ENCODE peak calls at places on chromosome 10, in four cellular contexts. S is adrenal gland, A is fibroblast of mammary gland, D is left ventricle myocardium inferior. R is an unnamed sample.

GRCh38 chr10:131983780-131984179 is 2.1 kb upstream of the BNIP3 start:
- DNase-seq in A (peak), S (no peak), D (no peak), R (peak)

GRCh38 chr10:30396282-30396681 is 37.7 kb upstream of the MAP3K8 start:
- DNase-seq in D (no peak), A (no peak), S (no peak), R (no peak)

GRCh38 chr10:90799172-90799571 is 58.7 kb downstream of the HTR7 start:
- DNase-seq in A (no peak), S (no peak), D (no peak), R (no peak)

GRCh38 chr10:108230478-108231170 is 1066.1 kb upstream of the SORCS1 start:
- DNase-seq in D (no peak), S (no peak), A (no peak), R (no peak)

GRCh38 chr10:79055100-79055782 is 13.5 kb upstream of the ZMIZ1 start:
- DNase-seq in D (no peak), A (no peak), S (no peak), R (no peak)

GRCh38 chr10:70597856-70598815 is 4.4 kb downstream of the PRF1 start:
- DNase-seq in S (no peak), A (no peak), D (no peak), R (no peak)

GRCh38 chr10:14414901-14415300 is 84.2 kb upstream of the FRMD4A start:
- DNase-seq in S (no peak), A (peak), D (no peak), R (peak)

GRCh38 chr10:127254276-127254675 is 57.9 kb upstream of the INSYN2A start:
- DNase-seq in A (no peak), D (no peak), S (peak), R (no peak)

GRCh38 chr10:9262770-9263169 is 1208.3 kb downstream of the GATA3 start:
- DNase-seq in S (no peak), D (no peak), A (no peak), R (no peak)

GRCh38 chr10:55630491-55631056 is 730.5 kb downstream of the ZWINT start:
- DNase-seq in A (no peak), D (no peak), S (peak), R (no peak)

GRCh38 chr10:55629792-55630490 is 731.1 kb downstream of the ZWINT start:
- DNase-seq in S (peak), A (peak), D (no peak), R (no peak)

GRCh38 chr10:55628260-55628701 is 732.8 kb downstream of the ZWINT start:
- DNase-seq in D (no peak), A (no peak), S (peak), R (no peak)

GRCh38 chr10:55627526-55628170 is 733.4 kb downstream of the ZWINT start:
- DNase-seq in D (no peak), S (peak), A (no peak), R (no peak)

DNA sequence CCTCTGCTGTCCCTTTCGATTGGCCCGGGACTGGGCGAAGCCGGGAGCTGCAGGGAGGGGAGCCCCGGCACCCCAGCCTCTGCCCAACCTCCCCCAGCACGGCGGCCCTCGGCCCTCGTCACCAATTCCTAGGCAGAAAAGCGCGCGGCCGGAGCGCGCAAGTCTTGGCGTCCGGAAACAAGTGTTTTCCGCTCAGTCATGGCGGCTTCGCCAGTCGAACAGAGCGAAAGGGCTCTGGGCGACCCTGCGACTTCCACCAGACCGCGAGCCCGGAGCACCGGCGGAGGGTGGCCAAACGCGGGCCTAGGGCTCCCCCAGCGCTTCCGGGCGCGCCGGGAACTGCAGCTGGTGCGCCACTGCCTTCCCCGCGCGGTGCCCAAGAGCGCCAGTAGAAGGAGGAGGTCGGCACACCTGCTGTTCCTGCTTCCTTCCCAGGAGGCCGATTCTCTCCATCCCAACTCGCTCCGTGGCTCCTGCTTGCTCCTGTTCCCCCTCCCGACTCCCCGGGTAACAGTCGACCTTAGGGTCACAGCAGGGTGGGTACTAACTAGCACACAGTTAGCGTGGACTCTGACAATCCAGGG is 729.9 kb downstream of the ZWINT start:
- DNase-seq in S (peak), A (peak), D (peak), R (no peak)
- TF ChIP-seq CTCF in S (peak), A (peak), D (peak), R (peak)

GRCh38 chr10:32954080-32954479 is 4.0 kb downstream of the ITGB1 start:
- DNase-seq in D (no peak), S (no peak), A (no peak), R (no peak)
- TF ChIP-seq CTCF in D (no peak), S (no peak), A (no peak), R (no peak)

DNA sequence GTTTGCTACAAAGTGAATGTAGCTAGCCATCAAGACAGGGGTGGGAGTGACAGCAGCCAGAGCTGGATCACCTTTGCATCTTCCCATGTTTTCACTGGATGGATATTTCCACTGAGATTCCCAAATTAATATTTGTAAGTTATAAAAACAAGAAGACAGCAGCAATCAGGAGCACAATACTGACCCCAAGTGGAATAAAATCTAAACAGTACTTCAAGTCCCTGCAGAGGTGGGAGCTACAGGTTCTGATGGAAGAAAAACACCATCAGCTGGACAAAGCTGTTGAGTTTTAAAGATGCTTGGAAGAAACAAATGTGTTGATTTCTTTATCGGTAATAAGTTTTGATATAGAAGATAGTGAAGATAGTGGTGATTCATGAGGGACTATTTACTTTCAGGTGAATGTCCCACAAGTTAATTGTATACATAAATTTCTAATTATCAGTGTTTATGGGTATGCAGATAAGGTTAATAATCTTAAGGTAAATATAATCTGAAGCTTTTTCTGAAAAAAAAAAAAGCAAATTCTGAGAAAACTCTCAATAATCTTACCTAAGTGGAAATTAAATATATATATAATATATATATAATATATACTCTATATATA is 129.3 kb downstream of the SLC16A9 start:
- DNase-seq in D (no peak), A (peak), S (peak), R (peak)
- TF ChIP-seq CTCF in D (peak), A (peak), S (peak), R (peak)

GRCh38 chr10:72127571-72127970 is 39.2 kb upstream of the SPOCK2 start:
- DNase-seq in D (no peak), S (no peak), A (no peak), R (no peak)

GRCh38 chr10:72126872-72127232 is 38.5 kb upstream of the SPOCK2 start:
- DNase-seq in A (no peak), D (no peak), S (no peak), R (no peak)

GRCh38 chr10:72123616-72124015 is 35.3 kb upstream of the SPOCK2 start:
- DNase-seq in D (no peak), S (no peak), A (no peak), R (no peak)

GRCh38 chr10:72124984-72125383 is 36.6 kb upstream of the SPOCK2 start:
- DNase-seq in D (no peak), S (no peak), A (peak), R (no peak)

DNA sequence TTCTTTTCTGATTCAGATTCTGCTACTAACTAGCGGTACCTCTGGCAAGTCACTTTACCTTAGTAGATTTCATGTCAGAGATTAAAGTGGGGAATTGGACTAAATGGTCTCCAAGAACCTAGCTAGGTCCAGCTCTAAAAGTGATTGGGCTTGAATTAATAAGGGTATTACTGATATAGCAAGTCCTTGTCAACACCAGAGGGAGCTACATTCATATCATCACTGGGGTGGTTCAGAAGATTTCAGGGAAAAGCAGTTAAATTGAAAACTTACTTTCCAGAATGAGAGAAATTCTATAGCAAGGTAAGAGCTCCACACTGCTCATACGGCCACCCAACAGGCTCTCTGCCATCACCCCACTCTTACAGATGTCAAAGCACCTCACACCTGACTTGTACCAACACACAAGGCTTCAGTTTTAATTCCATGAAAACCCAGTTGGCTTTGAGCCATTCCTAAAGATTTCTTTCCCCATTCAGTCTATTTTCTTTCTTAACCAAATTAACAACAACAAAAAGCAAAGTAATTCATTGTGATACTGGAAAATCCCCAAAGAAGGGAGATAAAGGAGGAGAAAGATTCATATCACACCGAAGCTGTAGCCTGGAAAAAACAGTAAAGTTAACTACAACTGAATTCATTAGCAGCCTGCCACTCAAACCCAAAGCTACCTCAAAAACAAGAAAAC is 38.0 kb upstream of the SPOCK2 start:
- DNase-seq in S (peak), D (no peak), A (peak), R (peak)
- TF ChIP-seq CTCF in S (peak), D (peak), A (peak), R (peak)

GRCh38 chr10:95225136-95225535 is 31.1 kb downstream of the ACSM6 start:
- DNase-seq in D (no peak), A (no peak), S (no peak), R (no peak)
- TF ChIP-seq CTCF in D (no peak), A (no peak), S (no peak), R (no peak)

GRCh38 chr10:25758041-25758457 is 176.0 kb upstream of the MYO3A start:
- DNase-seq in A (peak), D (no peak), S (peak), R (peak)
- TF ChIP-seq CTCF in A (peak), D (peak), S (peak), R (peak)